ENCODE peak calls at places on chromosomes 1 and 21, in five cellular contexts. One of them, this sample, is unnamed.

GRCh38 chr21:37074195-37074510 is 1.1 kb downstream of the TTC3 start:
- DNase-seq in GM12878: no peak
- DNase-seq in AG09309: no peak
- DNase-seq in psoas muscle: no peak
- DNase-seq in vagina: no peak
- DNase-seq in this sample: no peak

GRCh38 chr21:42850866-42851391 is 28.4 kb downstream of the WDR4 start:
- DNase-seq in vagina: no peak
- DNase-seq in AG09309: no peak
- DNase-seq in GM12878: no peak
- DNase-seq in psoas muscle: no peak
- DNase-seq in this sample: peak

GRCh38 chr1:15704526-15705183 is 20.5 kb downstream of the PLEKHM2 start:
- DNase-seq in psoas muscle: no peak
- DNase-seq in vagina: no peak
- DNase-seq in AG09309: no peak
- DNase-seq in GM12878: no peak
- DNase-seq in this sample: no peak

GRCh38 chr1:33459766-33460543 is 12.5 kb upstream of the ZSCAN20 start:
- DNase-seq in GM12878: no peak
- DNase-seq in AG09309: peak
- DNase-seq in vagina: no peak
- DNase-seq in psoas muscle: no peak
- DNase-seq in this sample: peak

GRCh38 chr1:23951646-23952095 is 8.0 kb upstream of the PNRC2 start:
- DNase-seq in psoas muscle: no peak
- DNase-seq in vagina: no peak
- DNase-seq in AG09309: peak
- DNase-seq in GM12878: no peak
- DNase-seq in this sample: peak

GRCh38 chr1:161267332-161267731 is 8.8 kb downstream of the PCP4L1 start:
- DNase-seq in AG09309: no peak
- DNase-seq in vagina: no peak
- DNase-seq in GM12878: no peak
- DNase-seq in psoas muscle: no peak
- DNase-seq in this sample: no peak

GRCh38 chr1:63898428-63899220 is 124.8 kb downstream of the ROR1 start:
- DNase-seq in psoas muscle: no peak
- DNase-seq in AG09309: no peak
- DNase-seq in vagina: no peak
- DNase-seq in GM12878: no peak
- DNase-seq in this sample: no peak

GRCh38 chr21:34008618-34009017 is 64.8 kb upstream of the MRPS6 start:
- DNase-seq in psoas muscle: no peak
- DNase-seq in GM12878: no peak
- DNase-seq in vagina: no peak
- DNase-seq in AG09309: no peak
- DNase-seq in this sample: no peak

GRCh38 chr1:154431586-154432373 is 26.6 kb downstream of the IL6R start:
- DNase-seq in vagina: no peak
- DNase-seq in psoas muscle: peak
- DNase-seq in AG09309: peak
- DNase-seq in GM12878: no peak
- DNase-seq in this sample: peak

GRCh38 chr1:245348626-245349025 is 193.8 kb downstream of the KIF26B start:
- DNase-seq in GM12878: no peak
- DNase-seq in vagina: no peak
- DNase-seq in AG09309: no peak
- DNase-seq in psoas muscle: no peak
- DNase-seq in this sample: no peak

GRCh38 chr1:21912038-21912758 is 24.9 kb downstream of the HSPG2 start:
- DNase-seq in psoas muscle: no peak
- DNase-seq in vagina: no peak
- DNase-seq in AG09309: no peak
- DNase-seq in GM12878: no peak
- DNase-seq in this sample: no peak

GRCh38 chr1:69263982-69264381 is 303.7 kb upstream of the LRRC7 start:
- DNase-seq in GM12878: no peak
- DNase-seq in AG09309: no peak
- DNase-seq in vagina: no peak
- DNase-seq in psoas muscle: no peak
- DNase-seq in this sample: no peak

GRCh38 chr21:31612889-31613785 is 46.4 kb upstream of the SOD1 start:
- DNase-seq in vagina: no peak
- DNase-seq in psoas muscle: no peak
- DNase-seq in GM12878: no peak
- DNase-seq in AG09309: no peak
- DNase-seq in this sample: peak

GRCh38 chr1:220908757-220909156 is 29.5 kb downstream of the HLX start:
- DNase-seq in vagina: no peak
- DNase-seq in AG09309: no peak
- DNase-seq in psoas muscle: no peak
- DNase-seq in GM12878: no peak
- DNase-seq in this sample: peak

GRCh38 chr1:243287652-243288051 is 31.8 kb downstream of the SDCCAG8 start:
- DNase-seq in GM12878: peak
- DNase-seq in psoas muscle: no peak
- DNase-seq in AG09309: peak
- DNase-seq in vagina: no peak
- DNase-seq in this sample: peak

GRCh38 chr1:203268901-203269653 is 36.2 kb upstream of the BTG2 start:
- DNase-seq in AG09309: peak
- DNase-seq in GM12878: no peak
- DNase-seq in vagina: no peak
- DNase-seq in psoas muscle: no peak
- DNase-seq in this sample: peak

GRCh38 chr21:15617968-15618367 is 111.8 kb upstream of the USP25 start:
- DNase-seq in AG09309: no peak
- DNase-seq in psoas muscle: no peak
- DNase-seq in GM12878: no peak
- DNase-seq in vagina: no peak
- DNase-seq in this sample: peak

GRCh38 chr1:188314557-188315137 is 1485.9 kb downstream of the PLA2G4A start:
- DNase-seq in psoas muscle: no peak
- DNase-seq in vagina: no peak
- DNase-seq in AG09309: no peak
- DNase-seq in GM12878: no peak
- DNase-seq in this sample: no peak

GRCh38 chr1:192256674-192257334 is 60.0 kb upstream of the RGS21 start:
- DNase-seq in AG09309: no peak
- DNase-seq in vagina: no peak
- DNase-seq in psoas muscle: no peak
- DNase-seq in GM12878: no peak
- DNase-seq in this sample: no peak

GRCh38 chr1:55287732-55288131 is 72.6 kb upstream of the USP24 start:
- DNase-seq in vagina: no peak
- DNase-seq in psoas muscle: no peak
- DNase-seq in GM12878: no peak
- DNase-seq in AG09309: no peak
- DNase-seq in this sample: no peak

GRCh38 chr1:156549831-156550230 is 22.5 kb downstream of the IQGAP3 start:
- DNase-seq in AG09309: no peak
- DNase-seq in GM12878: no peak
- DNase-seq in vagina: no peak
- DNase-seq in psoas muscle: no peak
- DNase-seq in this sample: no peak
- H3K4me3 ChIP-seq in AG09309: no peak
- H3K4me3 ChIP-seq in GM12878: no peak
- H3K4me3 ChIP-seq in vagina: no peak
- H3K4me3 ChIP-seq in psoas muscle: no peak
- H3K4me3 ChIP-seq in this sample: no peak

DNA sequence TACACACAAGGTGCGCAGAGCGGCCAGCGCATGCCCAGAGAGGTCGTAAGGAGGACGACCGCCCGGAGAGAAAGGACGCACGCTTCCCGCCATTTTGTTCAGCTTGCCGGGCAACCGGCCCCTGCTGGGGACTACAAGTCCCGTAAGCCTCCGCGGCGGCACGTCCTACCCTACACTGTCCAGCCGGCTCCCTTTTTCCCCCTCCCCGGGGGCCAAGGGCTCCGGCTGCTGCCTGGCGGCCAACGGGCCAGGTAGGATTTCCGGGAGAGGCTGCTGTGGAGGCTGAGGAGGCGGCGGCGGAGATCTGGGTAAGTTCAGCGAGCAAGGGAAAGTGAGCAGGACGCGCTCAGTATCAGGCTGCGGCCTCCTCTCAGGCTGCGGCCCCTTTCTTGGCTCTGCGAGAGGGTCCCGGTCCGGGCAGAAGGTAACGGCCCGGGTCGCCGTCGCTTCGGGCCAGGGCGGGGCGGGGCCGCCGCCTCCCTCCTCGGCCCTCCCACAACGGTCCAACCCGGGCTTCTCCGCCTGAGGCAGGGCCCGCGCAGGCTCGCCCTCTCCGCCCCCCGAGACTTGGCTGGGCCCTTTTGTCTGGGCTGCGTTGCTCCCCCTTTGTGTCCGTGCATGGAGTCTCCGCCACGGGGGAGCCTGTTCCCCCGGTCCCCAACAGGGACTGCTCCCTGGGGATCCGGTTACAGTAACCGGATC is at the start of gene PHACTR4:
- DNase-seq in GM12878: peak
- DNase-seq in vagina: peak
- DNase-seq in AG09309: peak
- DNase-seq in psoas muscle: peak
- DNase-seq in this sample: peak
- TF ChIP-seq CTCF in GM12878: no peak
- TF ChIP-seq CTCF in vagina: no peak
- TF ChIP-seq CTCF in AG09309: no peak
- TF ChIP-seq CTCF in psoas muscle: no peak
- TF ChIP-seq CTCF in this sample: no peak

DNA sequence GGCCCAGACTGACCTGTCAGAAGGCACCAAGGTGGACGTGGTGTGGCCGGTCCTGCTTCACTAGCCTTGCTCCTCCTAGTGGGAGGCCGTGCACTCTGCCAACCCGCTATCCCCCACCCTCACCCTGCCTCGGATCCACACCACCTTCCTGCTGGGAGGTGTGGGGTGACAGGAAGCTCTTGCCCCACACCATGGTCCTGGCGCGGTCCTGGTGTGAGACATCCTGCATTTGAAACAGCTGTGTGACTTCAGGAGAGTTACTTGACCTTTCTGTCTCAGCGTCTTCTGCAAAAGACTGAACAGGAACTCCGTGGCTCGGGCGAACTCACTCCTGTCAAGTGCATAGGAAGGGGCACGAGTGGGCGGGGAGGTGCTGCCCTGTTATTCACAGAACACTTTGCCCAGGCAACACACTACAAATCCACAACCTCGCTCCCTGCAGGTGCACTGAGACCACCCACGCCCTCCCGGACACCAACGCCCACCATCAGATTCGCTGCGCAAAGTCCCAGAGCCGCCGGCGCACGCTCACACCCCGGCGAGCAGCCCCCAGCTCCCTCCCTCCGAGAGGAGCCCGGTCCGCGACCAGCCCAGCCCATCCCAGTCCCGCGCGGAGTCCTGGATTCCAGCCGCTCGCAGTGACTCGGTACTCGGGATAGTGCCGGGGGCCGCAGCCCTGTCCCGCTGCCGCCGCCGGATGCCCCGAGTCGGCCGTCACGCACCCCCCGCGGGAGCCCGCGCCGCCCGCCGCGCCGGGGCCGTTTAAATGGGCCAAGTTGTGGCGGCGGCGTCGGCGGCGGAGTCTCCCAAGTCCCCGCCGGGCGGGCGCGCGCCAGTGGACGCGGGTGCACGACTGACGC is at the start of gene SAMD11:
- DNase-seq in vagina: no peak
- DNase-seq in AG09309: peak
- DNase-seq in psoas muscle: peak
- DNase-seq in GM12878: no peak
- DNase-seq in this sample: peak
- H3K4me3 ChIP-seq in vagina: peak
- H3K4me3 ChIP-seq in AG09309: peak
- H3K4me3 ChIP-seq in psoas muscle: peak
- H3K4me3 ChIP-seq in GM12878: no peak
- H3K4me3 ChIP-seq in this sample: peak

GRCh38 chr1:4825841-4826450 is 171.5 kb downstream of the AJAP1 start:
- DNase-seq in psoas muscle: no peak
- DNase-seq in AG09309: no peak
- DNase-seq in GM12878: no peak
- DNase-seq in vagina: no peak
- DNase-seq in this sample: peak
- TF ChIP-seq CTCF in psoas muscle: peak
- TF ChIP-seq CTCF in AG09309: no peak
- TF ChIP-seq CTCF in GM12878: peak
- TF ChIP-seq CTCF in vagina: no peak
- TF ChIP-seq CTCF in this sample: peak

DNA sequence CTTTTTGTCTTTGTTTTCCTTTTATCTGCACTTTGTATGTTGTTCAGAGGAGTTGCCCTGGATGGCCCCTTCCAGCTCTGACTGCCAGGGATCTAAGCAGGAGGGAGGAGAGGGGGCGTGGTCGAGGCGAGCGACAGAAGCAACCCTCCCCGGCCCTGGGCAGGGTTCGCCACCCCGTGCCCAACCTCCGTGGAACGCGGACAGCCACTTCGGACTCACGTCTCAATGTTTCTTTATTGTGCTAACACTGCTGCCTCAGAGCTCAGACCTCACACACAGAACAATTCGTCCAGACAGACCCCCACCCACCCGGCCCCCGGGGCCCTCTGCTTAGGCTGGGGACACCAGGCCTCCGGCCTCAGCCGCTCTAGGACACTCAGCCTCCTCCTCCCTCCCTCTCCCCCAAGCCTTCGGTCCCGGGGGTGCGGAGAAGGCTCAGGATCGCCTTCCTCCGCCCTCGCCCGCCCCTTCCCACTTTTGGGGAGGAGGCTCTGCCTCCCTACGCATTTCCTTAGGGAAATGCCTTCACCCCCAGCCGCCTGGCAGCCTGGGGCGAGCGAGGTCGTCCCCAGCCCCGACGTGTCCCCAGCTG is 8.3 kb downstream of the VSIG8 start:
- DNase-seq in psoas muscle: peak
- DNase-seq in GM12878: no peak
- DNase-seq in vagina: no peak
- DNase-seq in AG09309: no peak
- DNase-seq in this sample: peak
- H3K4me3 ChIP-seq in psoas muscle: peak
- H3K4me3 ChIP-seq in GM12878: peak
- H3K4me3 ChIP-seq in vagina: peak
- H3K4me3 ChIP-seq in AG09309: peak
- H3K4me3 ChIP-seq in this sample: peak

This sample was measured in AG10803.